ENCODE peak calls at places on chromosomes 7 and 10, in four cellular contexts. H is fibroblast of pulmonary artery, R is endodermal cell, D is left ventricle myocardium inferior. M is an unnamed sample.

GRCh38 chr7:139889186-139889871 is 60.3 kb downstream of the TBXAS1 start:
- DNase-seq in H (no peak), R (no peak), D (no peak), M (no peak)

GRCh38 chr10:28095791-28096367 is 97.0 kb upstream of the ODAD2 start:
- DNase-seq in H (no peak), R (no peak), D (no peak), M (peak; percentile 37)

GRCh38 chr10:113335603-113336002 is 217.2 kb upstream of the HABP2 start:
- DNase-seq in H (peak; percentile 35), R (no peak), D (no peak), M (peak; percentile 52)

GRCh38 chr7:141071260-141071854 is 2.5 kb upstream of the TMEM178B start:
- DNase-seq in H (no peak), R (peak; percentile 87), D (peak; percentile 38), M (no peak)

GRCh38 chr10:17425584-17426262 is 28.7 kb downstream of the ST8SIA6 start:
- DNase-seq in H (no peak), R (no peak), D (no peak), M (no peak)

GRCh38 chr7:100478966-100479660 is at the start of gene TSC22D4:
- DNase-seq in H (peak; percentile 96), R (peak; percentile 99), D (peak; percentile 95), M (peak; percentile 76)

GRCh38 chr7:3722396-3722846 is 421.4 kb downstream of the SDK1 start:
- DNase-seq in H (peak; percentile 20), R (peak; percentile 93), D (peak; percentile 21), M (no peak)

GRCh38 chr10:1420663-1421362 is 316.5 kb downstream of the ADARB2 start:
- DNase-seq in H (no peak), R (peak; percentile 97), D (no peak), M (no peak)

GRCh38 chr7:2785071-2785500 is 59.0 kb downstream of the GNA12 start:
- DNase-seq in H (peak; percentile 68), R (no peak), D (no peak), M (no peak)

GRCh38 chr7:38796636-38797501 is 112.1 kb downstream of the VPS41 start:
- DNase-seq in H (peak; percentile 75), R (peak; percentile 75), D (no peak), M (peak; percentile 22)

GRCh38 chr7:41000042-41000441 is 702.8 kb downstream of the INHBA start:
- DNase-seq in H (no peak), R (no peak), D (no peak), M (no peak)

GRCh38 chr10:58740620-58741369 is 228.1 kb downstream of the BICC1 start:
- DNase-seq in H (no peak), R (no peak), D (no peak), M (no peak)

GRCh38 chr7:39667354-39667923 is 44.1 kb downstream of the RALA start:
- DNase-seq in H (no peak), R (no peak), D (no peak), M (no peak)

GRCh38 chr7:15000157-15000556 is 97.6 kb upstream of the DGKB start:
- DNase-seq in H (no peak), R (no peak), D (no peak), M (no peak)

GRCh38 chr7:115195208-115195607 is 273.3 kb downstream of the MDFIC start:
- DNase-seq in H (no peak), R (no peak), D (no peak), M (no peak)

GRCh38 chr7:12954374-12954773 is 266.9 kb downstream of the ARL4A start:
- DNase-seq in H (no peak), R (no peak), D (no peak), M (no peak)

GRCh38 chr10:98608417-98608816 is 161.7 kb upstream of the HPS1 start:
- DNase-seq in H (no peak), R (peak; percentile 49), D (peak; percentile 24), M (no peak)
- H3K4me3 ChIP-seq in H (no peak overlapping the region), R (no peak overlapping the region), D (peak overlapping the region; percentile 13), M (no peak overlapping the region)

GRCh38 chr7:107581387-107582013 is 1.5 kb downstream of the BCAP29 start:
- DNase-seq in H (no peak), R (no peak), D (no peak), M (no peak)
- H3K4me3 ChIP-seq in H (peak overlapping the region; percentile 87), R (peak overlapping the region; percentile 94), D (peak overlapping the region; percentile 73), M (peak overlapping the region; percentile 73)

GRCh38 chr7:79452032-79452494 is 1.4 kb downstream of the MAGI2 start:
- DNase-seq in H (peak; percentile 93), R (peak; percentile 87), D (peak; percentile 83), M (peak; percentile 55)
- H3K4me3 ChIP-seq in H (peak overlapping the region; percentile 77), R (peak overlapping the region; percentile 83), D (peak overlapping the region; percentile 76), M (peak overlapping the region; percentile 63)

GRCh38 chr7:51160990-51161615 is 155.5 kb downstream of the COBL start:
- DNase-seq in H (peak; percentile 83), R (peak; percentile 92), D (peak; percentile 68), M (peak; percentile 40)
- H3K4me3 ChIP-seq in H (no peak overlapping the region), R (no peak overlapping the region), D (no peak overlapping the region), M (no peak overlapping the region)

DNA sequence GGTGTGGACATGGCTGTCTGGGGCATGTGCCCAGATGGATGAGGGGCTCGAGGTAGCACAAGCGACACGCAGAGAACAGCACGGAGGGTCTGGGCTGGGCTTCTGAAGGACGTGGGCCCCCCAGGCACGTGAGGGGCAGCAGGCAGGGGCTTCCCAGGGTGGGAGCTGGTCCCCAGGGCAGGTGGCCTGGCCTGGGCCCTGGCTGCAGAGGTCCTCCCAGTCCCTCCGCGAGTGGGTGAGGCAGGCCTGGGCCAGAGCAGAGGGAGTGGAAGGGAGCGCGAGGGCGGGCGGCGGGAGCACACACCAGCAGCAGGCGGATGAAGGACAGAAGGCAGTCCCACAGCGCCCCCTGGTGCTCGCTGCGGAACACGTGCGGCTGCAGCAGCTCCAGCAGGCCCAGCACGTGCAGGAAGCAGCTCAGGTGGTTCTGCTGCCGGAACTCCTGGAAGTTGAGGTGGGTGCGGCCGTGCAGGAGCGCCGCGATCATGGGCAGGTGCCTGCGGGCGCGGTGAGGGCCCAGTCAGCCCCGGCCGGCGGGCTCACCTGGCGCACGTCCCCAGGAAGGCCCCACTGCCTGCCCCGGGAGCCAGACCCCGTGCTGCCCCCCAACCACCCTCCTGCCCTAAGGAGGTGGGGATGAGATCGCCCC is 14.7 kb upstream of the MICALL2 start:
- DNase-seq in H (peak; percentile 87), R (peak; percentile 98), D (peak; percentile 86), M (peak; percentile 66)
- H3K4me3 ChIP-seq in H (no peak overlapping the region), R (no peak overlapping the region), D (no peak overlapping the region), M (no peak overlapping the region)

GRCh38 chr10:103448751-103449150 is 3.4 kb downstream of the CALHM2 start:
- DNase-seq in H (peak; percentile 80), R (peak; percentile 40), D (peak; percentile 69), M (no peak)
- H3K4me3 ChIP-seq in H (no peak overlapping the region), R (no peak overlapping the region), D (peak overlapping the region; percentile 78), M (no peak overlapping the region)